ENCODE peak calls at places on chromosomes 11 and 22, in four cellular contexts. Y is K562, H is HepG2, E is WTC11. X is an unnamed sample.
A peak's percentile ranks its signal among the peaks of the same experiment; 100 is the strongest.

GRCh38 chr22:48182896-48183805 is 1420.7 kb downstream of the TBC1D22A start:
- DNase-seq in Y (no peak), H (no peak), E (no peak), X (no peak)

GRCh38 chr22:48635825-48636224 is 1191.8 kb downstream of the BRD1 start:
- DNase-seq in Y (no peak), H (no peak), E (no peak), X (no peak)

GRCh38 chr11:62124186-62125113 is 639 bp downstream of the INCENP start:
- DNase-seq in Y (peak; percentile 30), H (peak; percentile 37), E (no peak), X (no peak)

GRCh38 chr22:17786435-17787158 is 12.3 kb upstream of the BID start:
- DNase-seq in Y (peak; percentile 89), H (peak; percentile 91), E (peak; percentile 47), X (no peak)

GRCh38 chr22:50171319-50171964 is 911 bp downstream of the PANX2 start:
- DNase-seq in Y (no peak), H (no peak), E (no peak), X (no peak)

GRCh38 chr11:93652161-93652597 is 9.3 kb upstream of the CEP295 start:
- DNase-seq in Y (peak; percentile 36), H (peak; percentile 17), E (no peak), X (no peak)

GRCh38 chr22:37229805-37230672 is 14.0 kb downstream of the RAC2 start:
- DNase-seq in Y (peak; percentile 58), H (no peak), E (no peak), X (peak; percentile 60)

GRCh38 chr11:10666976-10667892 is 26.3 kb downstream of the IRAG1 start:
- DNase-seq in Y (no peak), H (no peak), E (no peak), X (no peak)

GRCh38 chr11:81644239-81644840 is 1089.3 kb downstream of the FAM181B start:
- DNase-seq in Y (peak; percentile 53), H (peak; percentile 60), E (peak; percentile 12), X (no peak)

GRCh38 chr22:48567213-48567975 is 1260.3 kb downstream of the BRD1 start:
- DNase-seq in Y (no peak), H (no peak), E (no peak), X (no peak)

DNA sequence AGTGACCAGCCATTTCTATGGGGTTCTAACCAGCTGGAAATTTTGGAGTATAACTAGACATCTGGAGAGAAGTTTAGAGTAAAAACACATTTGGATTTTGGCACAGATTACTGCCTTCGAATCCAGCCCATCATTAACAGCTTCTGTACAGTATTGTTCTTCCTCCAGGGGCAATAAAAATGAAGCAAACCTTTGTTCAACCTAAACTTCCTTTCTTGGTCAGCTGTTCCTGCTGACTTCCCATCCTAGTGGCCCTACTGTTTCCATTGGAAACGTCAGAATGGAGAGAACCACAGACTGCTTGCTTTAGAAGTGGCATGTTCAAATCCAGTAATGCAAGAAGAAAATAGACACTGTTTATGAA is 203.7 kb upstream of the MTMR2 start:
- DNase-seq in Y (no peak), H (no peak), E (no peak), X (no peak)
- TF ChIP-seq CBFB in Y (no peak), H (no peak), E (no peak), X (no peak)

GRCh38 chr11:117859061-117859460 is 17.4 kb downstream of the FXYD6 start:
- DNase-seq in Y (no peak), H (no peak), E (no peak), X (no peak)
- TF ChIP-seq CBFB in Y (no peak), H (no peak), E (no peak), X (no peak)

GRCh38 chr11:14812776-14813175 is 79.3 kb downstream of the CYP2R1 start:
- DNase-seq in Y (no peak), H (no peak), E (no peak), X (no peak)
- TF ChIP-seq CBFB in Y (no peak), H (no peak), E (no peak), X (no peak)

DNA sequence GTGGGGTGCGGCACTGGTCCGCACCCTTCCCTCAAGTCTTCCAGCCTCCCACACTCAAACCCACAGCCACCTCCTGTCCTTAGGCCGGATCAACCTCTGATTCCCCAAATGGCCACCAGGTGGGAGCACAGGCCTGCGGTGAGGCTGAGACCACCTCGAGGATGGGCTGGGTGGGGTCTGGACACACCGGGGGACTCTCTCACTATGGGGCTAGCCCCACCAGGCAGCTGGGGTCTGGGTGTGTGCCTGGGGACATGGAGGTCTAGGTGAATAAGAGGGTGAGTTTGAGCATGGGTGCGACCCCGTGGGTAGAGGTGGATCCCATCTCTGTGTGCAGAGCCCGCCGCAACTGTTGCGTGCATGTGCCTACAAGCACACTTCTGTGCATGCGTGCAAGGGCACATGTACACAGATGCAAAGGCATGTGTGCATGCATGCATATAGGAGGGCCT is 32.6 kb downstream of the MYO18B start:
- DNase-seq in Y (no peak), H (no peak), E (peak; percentile 80), X (no peak)
- TF ChIP-seq CBFB in Y (no peak), H (no peak), E (no peak), X (no peak)

GRCh38 chr11:76578655-76579046 is 91.9 kb downstream of the LRRC32 start:
- DNase-seq in Y (no peak), H (no peak), E (no peak), X (no peak)

GRCh38 chr11:76579047-76579751 is 91.3 kb downstream of the LRRC32 start:
- DNase-seq in Y (peak; percentile 46), H (no peak), E (peak; percentile 50), X (no peak)

GRCh38 chr11:76577921-76578654 is 92.5 kb downstream of the LRRC32 start:
- DNase-seq in Y (no peak), H (no peak), E (no peak), X (no peak)

GRCh38 chr11:76576166-76576565 is 94.4 kb downstream of the LRRC32 start:
- DNase-seq in Y (no peak), H (no peak), E (no peak), X (no peak)

DNA sequence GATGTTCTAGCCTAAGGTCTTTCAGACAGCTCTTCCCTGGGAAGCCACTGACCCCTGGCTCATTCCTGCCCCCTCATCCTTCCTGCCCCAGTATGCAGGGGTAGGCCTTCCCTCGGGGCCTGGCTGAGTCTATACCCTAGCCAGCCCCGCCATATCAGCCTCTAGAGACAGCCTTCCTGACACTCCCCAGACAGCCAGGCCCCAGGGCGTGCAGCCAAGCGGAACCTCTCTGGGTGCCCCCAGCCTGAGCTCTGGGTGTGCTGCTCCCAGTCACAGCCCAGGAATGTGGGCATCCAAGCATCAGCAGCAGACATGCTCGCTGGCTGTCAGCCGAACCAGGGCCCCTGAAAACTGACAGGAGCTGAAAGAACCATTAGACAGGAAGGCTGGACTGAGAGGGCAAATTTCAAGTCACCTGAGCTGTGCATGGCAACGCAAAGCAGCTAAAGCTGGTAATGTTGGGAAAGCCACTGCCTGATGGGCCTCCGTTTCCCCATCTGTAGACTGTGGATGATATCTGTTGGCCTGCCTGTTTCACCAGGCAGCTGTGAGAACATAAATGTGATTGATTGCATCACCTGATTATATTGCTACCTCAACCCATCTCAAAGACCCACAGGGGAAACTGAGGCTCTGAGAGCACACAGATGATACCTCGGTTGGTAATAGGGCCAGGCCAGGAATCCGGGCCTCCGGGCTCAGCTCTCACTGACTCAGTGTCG is 93.2 kb downstream of the LRRC32 start:
- DNase-seq in Y (no peak), H (no peak), E (no peak), X (no peak)
- TF ChIP-seq CBFB in Y (no peak), H (no peak), E (no peak), X (no peak)

DNA sequence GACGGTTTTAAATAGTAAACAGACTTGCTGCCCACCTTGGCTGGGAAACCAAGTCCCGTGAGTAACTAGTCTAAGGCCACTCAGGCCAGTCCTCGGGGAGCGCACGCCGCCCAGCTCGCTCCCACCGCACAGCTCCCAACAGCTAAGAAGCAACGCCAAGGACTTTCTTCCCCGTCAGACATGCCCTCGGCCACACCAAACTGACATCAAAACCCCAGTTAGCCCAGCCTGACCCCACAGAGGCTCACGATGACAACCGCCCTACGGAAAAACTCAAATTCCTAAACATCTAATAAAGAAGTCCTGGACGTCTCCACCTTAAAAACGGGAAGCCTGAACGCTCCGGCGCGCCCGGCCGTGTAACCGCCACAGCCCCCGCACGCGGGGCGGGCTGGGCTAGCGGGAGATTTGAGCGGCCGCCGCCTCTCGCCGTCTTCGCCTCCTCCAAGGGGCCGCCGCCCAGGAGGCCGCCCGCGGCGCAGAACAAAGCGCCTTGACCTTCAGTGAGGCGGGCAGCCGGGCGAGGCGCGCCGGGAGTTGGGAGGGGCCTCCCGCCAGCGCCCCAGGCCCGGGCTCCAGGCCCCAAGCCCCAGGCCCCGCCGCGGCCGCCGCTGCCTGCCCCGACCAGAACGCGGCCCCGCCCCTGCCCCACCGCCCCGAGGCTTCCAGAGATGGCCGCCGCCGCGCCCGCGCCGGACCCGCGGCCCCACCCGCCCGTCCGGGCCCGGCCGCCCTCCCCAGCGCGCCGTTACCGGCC is 474 bp downstream of the NAP1L4 start:
- DNase-seq in Y (no peak), H (peak; percentile 18), E (peak; percentile 65), X (no peak)
- TF ChIP-seq CBFB in Y (no peak), H (no peak), E (no peak), X (no peak)